ENCODE peak calls at places on chromosomes 13 and 19, in five cellular contexts. D is stimulated activated CD8-positive, alpha-beta memory T cell treated with anti-CD3 and anti-CD28 coated beads, Interleukin-15, amount 100 ng/mL, for 24 hours; X is thoracic aorta; M is NCI-H2081; P is posterior cingulate gyrus. V is an unnamed sample.

GRCh38 chr13:111620586-111620985 is 300.1 kb downstream of the TEX29 start:
- DNase-seq in X (no peak), D (no peak), M (no peak), P (no peak), V (no peak)

GRCh38 chr13:109998808-109999528 is 212.6 kb upstream of the IRS2 start:
- DNase-seq in D (no peak), P (no peak), X (no peak), M (no peak), V (peak; percentile 80)

GRCh38 chr19:4391701-4392543 is 8.4 kb downstream of the SH3GL1 start:
- DNase-seq in X (no peak), M (no peak), D (no peak), P (no peak), V (no peak)

GRCh38 chr13:26816876-26817275 is 56.3 kb upstream of the GPR12 start:
- DNase-seq in P (no peak), M (no peak), D (no peak), X (no peak), V (no peak)

GRCh38 chr19:55341191-55342043 is 1.7 kb downstream of the KMT5C start:
- DNase-seq in M (peak; percentile 84), P (no peak), D (no peak), X (no peak), V (peak; percentile 59)

GRCh38 chr13:66345988-66346387 is 884.1 kb downstream of the PCDH9 start:
- DNase-seq in M (no peak), X (no peak), P (no peak), D (no peak), V (no peak)

GRCh38 chr13:98500963-98501421 is 75.9 kb downstream of the STK24 start:
- DNase-seq in P (no peak), M (no peak), X (no peak), D (no peak), V (no peak)

GRCh38 chr13:71864094-71864980 is 2.7 kb downstream of the DACH1 start:
- DNase-seq in D (no peak), M (peak; percentile 45), P (peak; percentile 86), X (no peak), V (no peak)

GRCh38 chr19:20038358-20039202 is 725 bp downstream of the ZNF682 start:
- DNase-seq in P (no peak), D (no peak), M (no peak), X (no peak), V (no peak)

GRCh38 chr13:107422421-107422820 is 792.9 kb downstream of the LIG4 start:
- DNase-seq in X (no peak), P (no peak), M (no peak), D (no peak), V (no peak)

GRCh38 chr19:29810504-29810871 is 1.3 kb upstream of the CCNE1 start:
- DNase-seq in X (no peak), P (peak; percentile 25), M (no peak), D (no peak), V (no peak)

GRCh38 chr13:57627663-57628062 is 3.9 kb upstream of the PCDH17 start:
- DNase-seq in X (no peak), M (peak; percentile 31), D (no peak), P (no peak), V (peak; percentile 42)

GRCh38 chr19:15113245-15114152 is 6.3 kb downstream of the SYDE1 start:
- DNase-seq in P (peak; percentile 83), D (no peak), X (no peak), M (no peak), V (no peak)

GRCh38 chr13:63041640-63042414 is 1626.2 kb upstream of the PCDH20 start:
- DNase-seq in X (no peak), M (no peak), P (no peak), D (no peak), V (no peak)

GRCh38 chr19:47631681-47632446 is 22.9 kb downstream of the BICRA start:
- DNase-seq in P (no peak), M (no peak), D (no peak), X (no peak), V (no peak)

GRCh38 chr19:1038995-1039645 is 787 bp upstream of the ABCA7 start:
- DNase-seq in M (no peak), X (no peak), D (no peak), P (no peak), V (no peak)

GRCh38 chr13:67119481-67119883 is 110.7 kb downstream of the PCDH9 start:
- DNase-seq in X (no peak), D (no peak), P (no peak), M (no peak), V (peak; percentile 5)

GRCh38 chr13:100550433-100550832 is 38.2 kb downstream of the GGACT start:
- DNase-seq in M (no peak), D (no peak), X (no peak), P (no peak), V (no peak)

GRCh38 chr13:112963641-112964040 is 5.4 kb upstream of the MCF2L start:
- DNase-seq in D (no peak), X (no peak), M (no peak), P (peak; percentile 57), V (no peak)

GRCh38 chr13:37289212-37289935 is 183.9 kb upstream of the CSNK1A1L start:
- DNase-seq in P (no peak), X (no peak), M (no peak), D (no peak), V (peak; percentile 79)

GRCh38 chr19:3697671-3698385 is 2.4 kb downstream of the PIP5K1C start:
- DNase-seq in X (no peak), D (no peak), M (no peak), P (no peak), V (no peak)

GRCh38 chr19:44603201-44603945 is 10.0 kb upstream of the IGSF23 start:
- DNase-seq in M (no peak), P (no peak), X (no peak), D (no peak), V (no peak)

GRCh38 chr19:1434040-1434366 is 4.2 kb upstream of the RPS15 start:
- DNase-seq in M (no peak), D (no peak), X (no peak), P (no peak), V (no peak)

GRCh38 chr13:57918913-57919312 is 287.4 kb downstream of the PCDH17 start:
- DNase-seq in M (no peak), X (no peak), D (no peak), P (no peak), V (no peak)